ENCODE peak calls at places on chromosomes 16 and 17, in nine cellular contexts. Q is hepatocyte, B is H1, X is GM23248, I is mammary epithelial cell, T is GM23338, N is HCT116, G is PC-9, Y is MM.1S. D is an unnamed sample.

GRCh38 chr16:75105306-75106061 is 11.1 kb downstream of the LDHD start:
- DNase-seq in Q (peak; percentile 58), B (no peak), X (peak; percentile 20), I (no peak), T (no peak), N (no peak), G (no peak), Y (no peak), D (no peak)

GRCh38 chr16:28569968-28570752 is 16.4 kb downstream of the SGF29 start:
- DNase-seq in Q (no peak), B (no peak), X (no peak), I (no peak), T (no peak), N (no peak), G (no peak), Y (no peak), D (no peak)

GRCh38 chr17:40560592-40561293 is 4.5 kb downstream of the CCR7 start:
- DNase-seq in Q (peak; percentile 5), B (no peak), X (peak; percentile 36), I (no peak), T (no peak), N (no peak), G (no peak), Y (peak; percentile 89), D (peak; percentile 90)

GRCh38 chr16:79092846-79093245 is 507.7 kb downstream of the MAF start:
- DNase-seq in Q (no peak), B (no peak), X (no peak), I (no peak), T (no peak), N (no peak), G (no peak), Y (no peak), D (no peak)

GRCh38 chr17:56960596-56961538 is at the start of gene COIL:
- DNase-seq in Q (peak; percentile 93), B (peak; percentile 99), X (peak; percentile 96), I (peak; percentile 86), T (peak; percentile 96), N (peak; percentile 93), G (peak; percentile 80), Y (peak; percentile 92), D (peak; percentile 80)

GRCh38 chr16:12602811-12603698 is 200.6 kb downstream of the CPPED1 start:
- DNase-seq in Q (no peak), B (no peak), X (no peak), I (no peak), T (no peak), N (no peak), G (no peak), Y (no peak), D (no peak)

GRCh38 chr17:29577778-29578211 is 9.3 kb downstream of the TP53I13 start:
- DNase-seq in Q (no peak), B (no peak), X (peak; percentile 66), I (no peak), T (no peak), N (no peak), G (peak; percentile 24), Y (no peak), D (peak; percentile 46)

GRCh38 chr16:81446318-81447275 is 2.0 kb downstream of the CMIP start:
- DNase-seq in Q (peak; percentile 52), B (peak; percentile 53), X (peak; percentile 78), I (peak; percentile 75), T (peak; percentile 44), N (no peak), G (peak; percentile 77), Y (no peak), D (peak; percentile 41)

GRCh38 chr17:19996502-19996901 is 12.7 kb upstream of the SPECC1 start:
- DNase-seq in Q (no peak), B (no peak), X (no peak), I (no peak), T (peak; percentile 43), N (no peak), G (no peak), Y (no peak), D (no peak)

GRCh38 chr16:53865492-53865863 is 161.5 kb downstream of the FTO start:
- DNase-seq in Q (no peak), B (no peak), X (peak; percentile 71), I (peak; percentile 84), T (peak; percentile 49), N (peak; percentile 7), G (peak; percentile 44), Y (no peak), D (peak; percentile 61)

GRCh38 chr17:13502263-13502662 is 99.5 kb downstream of the HS3ST3A1 start:
- DNase-seq in Q (no peak), B (no peak), X (no peak), I (no peak), T (no peak), N (no peak), G (no peak), Y (no peak), D (no peak)

GRCh38 chr16:89720859-89721643 is at the start of the genes VPS9D1 and ZNF276:
- DNase-seq in Q (peak; percentile 95), B (peak; percentile 89), X (peak; percentile 92), I (peak; percentile 79), T (peak; percentile 90), N (peak; percentile 60), G (peak; percentile 66), Y (peak; percentile 70), D (peak; percentile 56)

GRCh38 chr17:59466943-59467801 is 98.2 kb upstream of the DHX40 start:
- DNase-seq in Q (no peak), B (no peak), X (no peak), I (no peak), T (no peak), N (no peak), G (no peak), Y (no peak), D (no peak)

GRCh38 chr17:82231312-82231561 is 2.4 kb downstream of the SLC16A3 start:
- DNase-seq in Q (no peak), B (no peak), X (no peak), I (no peak), T (no peak), N (no peak), G (no peak), Y (no peak), D (no peak)

GRCh38 chr16:1168837-1169236 is 15.9 kb downstream of the CACNA1H start:
- DNase-seq in Q (no peak), B (no peak), X (no peak), I (no peak), T (no peak), N (no peak), G (no peak), Y (no peak), D (no peak)
- H3K4me3 ChIP-seq in Q (no peak overlapping the region), B (no peak overlapping the region), X (no peak overlapping the region), I (no peak overlapping the region), T (no peak overlapping the region), N (no peak overlapping the region), G (no peak overlapping the region), Y (no peak overlapping the region), D (no peak overlapping the region)

GRCh38 chr17:74972973-74973328 is 392 bp upstream of the HID1 start:
- DNase-seq in Q (no peak), B (no peak), X (no peak), I (no peak), T (no peak), N (no peak), G (no peak), Y (no peak), D (no peak)

GRCh38 chr17:74977802-74978201 is 5.2 kb upstream of the HID1 start:
- DNase-seq in Q (no peak), B (no peak), X (no peak), I (no peak), T (no peak), N (no peak), G (no peak), Y (no peak), D (no peak)

GRCh38 chr17:74972107-74972972 is at the start of gene HID1:
- DNase-seq in Q (peak; percentile 90), B (peak; percentile 91), X (peak; percentile 43), I (no peak), T (peak; percentile 89), N (no peak), G (peak; percentile 62), Y (peak; percentile 71), D (no peak)

GRCh38 chr17:74978240-74978639 is 5.7 kb upstream of the HID1 start:
- DNase-seq in Q (no peak), B (no peak), X (no peak), I (no peak), T (no peak), N (no peak), G (no peak), Y (no peak), D (no peak)

GRCh38 chr17:74975943-74976342 is 3.4 kb upstream of the HID1 start:
- DNase-seq in Q (no peak), B (no peak), X (no peak), I (no peak), T (no peak), N (no peak), G (no peak), Y (no peak), D (no peak)
- TF ChIP-seq EZH2 in Q (no peak), B (no peak), X (no peak), I (no peak), T (no peak), N (no peak), G (no peak), Y (no peak), D (no peak)

GRCh38 chr17:18257268-18257681 is 1.3 kb downstream of the FLII start:
- DNase-seq in Q (peak; percentile 41), B (no peak), X (peak; percentile 41), I (peak; percentile 78), T (peak; percentile 78), N (no peak), G (peak; percentile 85), Y (peak; percentile 72), D (no peak)

GRCh38 chr17:18256776-18257175 is 1.8 kb downstream of the FLII start:
- DNase-seq in Q (no peak), B (no peak), X (no peak), I (no peak), T (no peak), N (no peak), G (no peak), Y (no peak), D (no peak)

GRCh38 chr17:18257747-18258355 is 687 bp downstream of the FLII start:
- DNase-seq in Q (peak; percentile 79), B (no peak), X (peak; percentile 94), I (peak; percentile 70), T (peak; percentile 75), N (no peak), G (peak; percentile 75), Y (peak; percentile 56), D (peak; percentile 46)

GRCh38 chr17:18254888-18255649 is 3.5 kb downstream of the FLII start:
- DNase-seq in Q (no peak), B (no peak), X (no peak), I (no peak), T (no peak), N (no peak), G (no peak), Y (no peak), D (no peak)

DNA sequence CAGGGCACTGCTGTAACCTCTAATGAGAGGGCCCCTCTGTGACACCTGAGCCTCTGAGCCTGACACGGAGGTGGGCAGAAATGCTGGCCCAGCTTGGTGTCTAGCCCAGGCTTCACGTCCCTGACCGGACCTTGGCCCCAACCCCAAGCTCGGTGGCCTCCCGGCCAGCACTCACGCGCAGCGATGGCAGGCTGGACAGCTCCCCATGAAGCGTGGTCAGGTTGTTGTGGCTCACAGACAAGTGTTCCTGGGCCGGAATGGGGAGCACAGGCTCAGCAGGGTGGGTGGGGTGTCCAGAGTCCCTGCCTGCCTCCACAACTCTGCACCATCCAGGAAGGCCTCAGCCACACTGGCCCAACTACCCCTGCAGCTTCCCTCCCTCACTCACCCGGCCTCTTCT is 2.2 kb downstream of the FLII start:
- DNase-seq in Q (no peak), B (no peak), X (no peak), I (no peak), T (no peak), N (no peak), G (no peak), Y (no peak), D (no peak)
- H3K4me3 ChIP-seq in Q (no peak overlapping the region), B (peak overlapping the region; percentile 94), X (no peak overlapping the region), I (no peak overlapping the region), T (no peak overlapping the region), N (no peak overlapping the region), G (peak overlapping the region; percentile 77), Y (no peak overlapping the region), D (no peak overlapping the region)

GRCh38 chr17:75720656-75721462 is at the start of gene ITGB4:
- DNase-seq in Q (peak; percentile 93), B (peak; percentile 84), X (peak; percentile 20), I (peak; percentile 92), T (peak; percentile 93), N (peak; percentile 72), G (peak; percentile 80), Y (peak; percentile 87), D (no peak)
- TF ChIP-seq EZH2 in Q (peak; percentile 60), B (no peak), X (peak; percentile 78), I (no peak), T (no peak), N (no peak), G (no peak), Y (no peak), D (peak; percentile 96)